ENCODE peak calls at places on chromosome 21, in six cellular contexts. One of them, this sample, is unnamed.

GRCh38 chr21:43305811-43306311 is 121.1 kb downstream of the SIK1 start:
- DNase-seq in pancreas: no peak
- DNase-seq in cardiac fibroblast: no peak
- DNase-seq in left ventricle myocardium inferior: peak
- DNase-seq in suprapubic skin: peak
- DNase-seq in ovary: peak
- DNase-seq in this sample: no peak

GRCh38 chr21:28743723-28744122 is 249.0 kb downstream of the LTN1 start:
- DNase-seq in pancreas: no peak
- DNase-seq in cardiac fibroblast: no peak
- DNase-seq in suprapubic skin: no peak
- DNase-seq in left ventricle myocardium inferior: no peak
- DNase-seq in ovary: no peak
- DNase-seq in this sample: no peak

GRCh38 chr21:31072486-31072885 is 34.2 kb upstream of the KRTAP19-8 start:
- DNase-seq in ovary: no peak
- DNase-seq in pancreas: no peak
- DNase-seq in cardiac fibroblast: no peak
- DNase-seq in left ventricle myocardium inferior: no peak
- DNase-seq in suprapubic skin: no peak
- DNase-seq in this sample: no peak

GRCh38 chr21:25118648-25119047 is 488.6 kb downstream of the MRPL39 start:
- DNase-seq in pancreas: no peak
- DNase-seq in suprapubic skin: no peak
- DNase-seq in ovary: no peak
- DNase-seq in cardiac fibroblast: no peak
- DNase-seq in left ventricle myocardium inferior: no peak
- DNase-seq in this sample: no peak

GRCh38 chr21:29238967-29239289 is 59.8 kb upstream of the BACH1 start:
- DNase-seq in cardiac fibroblast: peak
- DNase-seq in pancreas: no peak
- DNase-seq in suprapubic skin: no peak
- DNase-seq in ovary: no peak
- DNase-seq in left ventricle myocardium inferior: no peak
- DNase-seq in this sample: no peak

GRCh38 chr21:28633803-28634572 is 358.7 kb downstream of the LTN1 start:
- DNase-seq in left ventricle myocardium inferior: peak
- DNase-seq in pancreas: no peak
- DNase-seq in suprapubic skin: no peak
- DNase-seq in ovary: no peak
- DNase-seq in cardiac fibroblast: peak
- DNase-seq in this sample: peak

GRCh38 chr21:28737671-28738279 is 254.9 kb downstream of the LTN1 start:
- DNase-seq in suprapubic skin: no peak
- DNase-seq in ovary: no peak
- DNase-seq in pancreas: no peak
- DNase-seq in cardiac fibroblast: peak
- DNase-seq in left ventricle myocardium inferior: no peak
- DNase-seq in this sample: peak

GRCh38 chr21:21722736-21723135 is 724.5 kb downstream of the NCAM2 start:
- DNase-seq in ovary: no peak
- DNase-seq in pancreas: no peak
- DNase-seq in left ventricle myocardium inferior: no peak
- DNase-seq in suprapubic skin: no peak
- DNase-seq in cardiac fibroblast: no peak
- DNase-seq in this sample: no peak

GRCh38 chr21:32562426-32562825 is 22.9 kb downstream of the TCP10L start:
- DNase-seq in cardiac fibroblast: peak
- DNase-seq in pancreas: no peak
- DNase-seq in left ventricle myocardium inferior: no peak
- DNase-seq in suprapubic skin: no peak
- DNase-seq in ovary: peak
- DNase-seq in this sample: peak

DNA sequence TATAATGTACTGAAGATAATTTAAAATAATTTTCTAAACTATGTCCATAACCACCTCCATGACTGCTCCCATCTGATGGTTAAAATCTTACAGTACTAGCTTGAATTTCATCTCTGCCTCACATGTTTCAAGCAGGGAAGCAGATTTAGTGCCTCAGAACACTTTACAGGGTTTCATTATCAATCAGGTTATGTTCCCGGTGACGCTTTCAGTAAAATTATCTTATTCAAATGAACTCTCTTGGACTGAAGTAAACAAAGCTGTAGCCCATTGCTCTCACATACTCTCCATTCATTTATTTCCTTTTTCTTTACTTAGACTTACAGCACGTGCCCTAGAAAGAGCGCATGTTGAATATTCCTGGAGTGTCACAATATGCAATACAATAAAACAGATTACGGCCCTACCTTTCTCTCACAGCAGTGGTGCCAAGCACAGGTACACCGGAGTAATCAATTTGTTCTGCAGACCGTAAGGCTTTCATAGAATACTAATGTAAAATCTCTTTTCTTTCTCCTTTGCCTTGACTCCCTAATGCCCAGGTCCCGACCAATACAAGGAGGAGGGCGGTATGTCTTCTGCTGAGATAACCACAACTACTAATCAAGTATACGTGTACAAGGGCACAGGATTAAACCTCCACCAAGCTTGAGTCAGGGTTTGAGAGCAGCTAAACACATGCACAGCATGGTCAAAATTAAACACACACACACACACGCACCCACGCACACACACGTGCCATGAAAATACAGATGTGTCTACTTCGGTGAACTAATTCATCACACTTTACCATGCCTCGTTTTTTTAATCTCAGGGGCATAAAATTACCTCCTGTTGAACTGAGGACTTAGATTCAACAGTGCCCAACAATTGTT is 62.8 kb downstream of the NRIP1 start:
- DNase-seq in left ventricle myocardium inferior: no peak
- DNase-seq in pancreas: no peak
- DNase-seq in cardiac fibroblast: no peak
- DNase-seq in suprapubic skin: no peak
- DNase-seq in ovary: no peak
- DNase-seq in this sample: no peak
- H3K4me3 ChIP-seq in left ventricle myocardium inferior: no peak
- H3K4me3 ChIP-seq in pancreas: no peak
- H3K4me3 ChIP-seq in cardiac fibroblast: no peak
- H3K4me3 ChIP-seq in suprapubic skin: no peak
- H3K4me3 ChIP-seq in ovary: no peak
- H3K4me3 ChIP-seq in this sample: no peak

DNA sequence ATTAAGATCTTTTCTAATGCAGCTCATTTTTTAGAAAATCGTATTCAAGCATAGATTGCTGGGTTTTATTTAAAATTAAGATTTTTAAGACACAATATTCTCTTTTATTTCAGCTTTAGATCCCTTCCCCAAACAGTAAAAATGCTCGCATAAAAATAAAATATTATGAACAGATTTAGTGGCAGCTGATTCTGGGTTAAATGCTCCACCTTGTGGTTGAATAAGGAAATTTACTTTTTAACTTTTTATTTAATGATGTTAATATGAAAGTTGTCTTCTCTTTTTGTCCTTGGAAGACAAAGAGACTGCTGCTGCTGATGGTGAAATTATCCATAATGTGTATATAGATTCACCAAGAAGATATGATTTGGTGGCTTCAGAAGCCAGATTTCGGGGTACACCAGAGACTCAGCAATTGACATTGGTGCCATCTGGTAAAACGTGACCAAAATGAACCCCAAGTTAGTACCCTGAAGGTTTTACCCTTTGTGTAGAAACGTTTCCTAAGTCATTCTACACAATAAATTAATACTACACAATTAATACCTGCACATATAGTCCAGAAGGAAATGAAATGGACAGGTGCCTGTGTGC is 128.0 kb downstream of the ADAMTS1 start:
- DNase-seq in pancreas: no peak
- DNase-seq in suprapubic skin: no peak
- DNase-seq in left ventricle myocardium inferior: no peak
- DNase-seq in ovary: no peak
- DNase-seq in cardiac fibroblast: peak
- DNase-seq in this sample: peak
- TF ChIP-seq CTCF in pancreas: peak
- TF ChIP-seq CTCF in suprapubic skin: peak
- TF ChIP-seq CTCF in left ventricle myocardium inferior: peak
- TF ChIP-seq CTCF in ovary: peak
- TF ChIP-seq CTCF in cardiac fibroblast: peak
- TF ChIP-seq CTCF in this sample: peak

GRCh38 chr21:41364308-41364707 is 2.5 kb downstream of the MX2 start:
- DNase-seq in suprapubic skin: no peak
- DNase-seq in pancreas: no peak
- DNase-seq in ovary: no peak
- DNase-seq in cardiac fibroblast: no peak
- DNase-seq in left ventricle myocardium inferior: no peak
- DNase-seq in this sample: no peak

GRCh38 chr21:41361786-41362604 is at the start of gene MX2:
- DNase-seq in left ventricle myocardium inferior: peak
- DNase-seq in ovary: no peak
- DNase-seq in pancreas: no peak
- DNase-seq in suprapubic skin: peak
- DNase-seq in cardiac fibroblast: peak
- DNase-seq in this sample: peak

GRCh38 chr21:41361053-41361785 is 608 bp upstream of the MX2 start:
- DNase-seq in suprapubic skin: no peak
- DNase-seq in ovary: no peak
- DNase-seq in left ventricle myocardium inferior: no peak
- DNase-seq in cardiac fibroblast: no peak
- DNase-seq in pancreas: no peak
- DNase-seq in this sample: no peak

GRCh38 chr21:41363370-41364270 is 1.8 kb downstream of the MX2 start:
- DNase-seq in pancreas: no peak
- DNase-seq in ovary: no peak
- DNase-seq in left ventricle myocardium inferior: no peak
- DNase-seq in cardiac fibroblast: no peak
- DNase-seq in suprapubic skin: no peak
- DNase-seq in this sample: no peak

DNA sequence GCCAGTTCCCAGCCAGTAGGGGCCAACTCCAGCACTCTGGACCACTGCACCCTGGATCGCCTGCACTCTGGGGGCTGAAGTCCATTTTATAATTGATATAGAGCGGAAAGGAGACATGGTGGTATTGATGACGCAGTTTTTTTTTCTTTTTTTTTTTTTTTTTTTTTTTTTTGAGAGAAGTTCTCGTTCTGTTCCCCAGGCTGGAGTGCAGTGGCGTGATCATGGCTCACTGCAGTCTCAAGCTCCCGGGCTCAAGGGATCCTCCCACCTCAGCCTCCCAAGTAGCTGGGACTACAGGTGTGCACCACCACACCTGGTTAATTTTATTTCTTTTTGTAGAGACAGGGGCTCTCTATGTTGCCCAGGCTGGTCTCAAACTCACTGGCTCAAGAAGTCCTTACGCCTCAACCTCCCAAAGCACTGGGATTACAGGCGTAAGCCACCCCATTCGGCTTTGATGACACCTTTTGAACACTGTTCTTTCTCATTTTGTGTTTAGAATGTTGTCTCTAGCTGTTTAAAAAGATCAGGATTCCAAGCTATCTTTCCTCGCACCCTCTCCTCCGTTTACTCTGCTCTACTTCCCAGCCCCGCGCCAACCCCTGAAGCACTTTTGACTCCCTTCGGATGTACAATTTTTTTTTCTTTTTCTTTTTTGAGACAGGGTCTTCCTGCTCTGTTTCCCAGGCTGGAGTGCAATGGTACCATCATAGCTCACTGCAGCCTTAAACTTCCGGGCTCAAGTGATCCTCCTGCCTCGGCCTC is 960 bp downstream of the MX2 start:
- DNase-seq in ovary: no peak
- DNase-seq in left ventricle myocardium inferior: no peak
- DNase-seq in cardiac fibroblast: no peak
- DNase-seq in pancreas: no peak
- DNase-seq in suprapubic skin: no peak
- DNase-seq in this sample: no peak
- H3K4me3 ChIP-seq in ovary: no peak
- H3K4me3 ChIP-seq in left ventricle myocardium inferior: peak
- H3K4me3 ChIP-seq in cardiac fibroblast: no peak
- H3K4me3 ChIP-seq in pancreas: peak
- H3K4me3 ChIP-seq in suprapubic skin: peak
- H3K4me3 ChIP-seq in this sample: no peak

GRCh38 chr21:35770101-35770945 is 290.0 kb downstream of the SETD4 start:
- DNase-seq in cardiac fibroblast: no peak
- DNase-seq in ovary: no peak
- DNase-seq in pancreas: no peak
- DNase-seq in left ventricle myocardium inferior: no peak
- DNase-seq in suprapubic skin: no peak
- DNase-seq in this sample: no peak
- TF ChIP-seq CTCF in cardiac fibroblast: no peak
- TF ChIP-seq CTCF in ovary: no peak
- TF ChIP-seq CTCF in pancreas: no peak
- TF ChIP-seq CTCF in left ventricle myocardium inferior: no peak
- TF ChIP-seq CTCF in suprapubic skin: no peak
- TF ChIP-seq CTCF in this sample: no peak

DNA sequence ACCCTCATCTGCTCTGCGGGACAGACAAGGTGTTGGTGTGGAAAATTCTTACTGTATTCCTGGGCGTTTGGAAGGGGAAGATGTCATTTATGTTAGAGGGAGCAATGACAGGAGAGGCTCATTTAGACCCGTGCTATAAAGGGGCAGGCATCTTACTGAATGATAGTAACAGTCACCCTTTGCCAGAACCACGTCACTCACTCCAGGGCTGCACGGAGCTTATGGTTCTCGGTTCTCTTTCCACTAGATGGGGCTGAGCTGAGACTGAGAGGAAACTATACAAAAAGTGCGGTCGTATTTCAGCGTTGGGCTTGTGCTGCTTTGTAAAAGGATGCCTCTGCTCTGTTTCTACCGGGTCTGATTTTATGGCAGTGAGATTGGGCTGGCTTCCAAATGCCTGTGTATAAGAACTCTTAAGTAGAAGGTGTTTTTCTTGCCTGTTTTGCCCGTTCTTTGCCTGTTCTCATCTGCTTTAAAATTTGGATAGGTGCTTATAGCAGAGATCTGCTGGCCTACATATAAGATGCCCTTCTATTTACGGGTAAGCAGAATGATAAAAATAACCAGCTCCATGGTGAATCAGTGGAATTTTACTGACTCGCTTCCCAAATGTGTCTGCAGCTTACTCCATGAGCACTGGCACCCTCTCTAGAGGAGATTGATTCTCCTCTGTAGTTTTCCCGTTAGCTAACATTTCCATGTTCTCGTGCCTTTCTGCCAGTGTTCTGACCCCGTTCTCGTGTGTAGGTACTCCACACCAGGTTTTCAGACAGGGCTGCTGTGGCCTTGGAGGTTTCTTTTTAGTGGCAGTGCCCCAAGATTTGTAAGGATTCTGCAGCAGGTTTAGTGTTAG is 55.9 kb downstream of the MRPS6 start:
- DNase-seq in cardiac fibroblast: peak
- DNase-seq in pancreas: peak
- DNase-seq in left ventricle myocardium inferior: peak
- DNase-seq in suprapubic skin: no peak
- DNase-seq in ovary: peak
- DNase-seq in this sample: peak
- H3K4me3 ChIP-seq in cardiac fibroblast: no peak
- H3K4me3 ChIP-seq in pancreas: no peak
- H3K4me3 ChIP-seq in left ventricle myocardium inferior: peak
- H3K4me3 ChIP-seq in suprapubic skin: no peak
- H3K4me3 ChIP-seq in ovary: no peak
- H3K4me3 ChIP-seq in this sample: peak

GRCh38 chr21:39518845-39519205 is 67.1 kb downstream of the SH3BGR start:
- DNase-seq in left ventricle myocardium inferior: no peak
- DNase-seq in pancreas: no peak
- DNase-seq in cardiac fibroblast: no peak
- DNase-seq in ovary: no peak
- DNase-seq in suprapubic skin: no peak
- DNase-seq in this sample: peak
- TF ChIP-seq CTCF in left ventricle myocardium inferior: no peak
- TF ChIP-seq CTCF in pancreas: no peak
- TF ChIP-seq CTCF in cardiac fibroblast: no peak
- TF ChIP-seq CTCF in ovary: no peak
- TF ChIP-seq CTCF in suprapubic skin: no peak
- TF ChIP-seq CTCF in this sample: no peak